ENCODE peak calls at places on chromosomes 2 and 18, in seven cellular contexts. U, V, P, O, T, X and L are unnamed samples.

GRCh38 chr2:185771396-185771795 is 32.8 kb downstream of the FSIP2 start:
- DNase-seq in X (no peak), T (no peak), P (no peak), U (no peak), O (no peak), V (no peak), L (no peak)

GRCh38 chr2:230975927-230976326 is 20.0 kb upstream of the SPATA3 start:
- DNase-seq in O (no peak), T (no peak), V (no peak), U (no peak), X (no peak), P (no peak), L (no peak)

GRCh38 chr2:223465793-223466192 is 136.4 kb downstream of the SCG2 start:
- DNase-seq in U (peak), X (peak), O (no peak), T (peak), P (no peak), V (no peak), L (peak)

GRCh38 chr2:218569038-218569431 is 396 bp downstream of the CNOT9 start:
- DNase-seq in X (peak), P (peak), U (peak), O (peak), V (peak), T (no peak), L (peak)

GRCh38 chr2:96072746-96073145 is 38.0 kb upstream of the GPAT2 start:
- DNase-seq in T (no peak), O (no peak), P (no peak), X (no peak), U (no peak), V (no peak), L (no peak)

GRCh38 chr2:134457765-134458202 is 203.9 kb downstream of the MGAT5 start:
- DNase-seq in U (no peak), X (no peak), O (no peak), P (no peak), T (no peak), V (no peak), L (no peak)

GRCh38 chr2:237944302-237944701 is 22.5 kb upstream of the UBE2F start:
- DNase-seq in X (no peak), P (no peak), V (peak), U (no peak), T (no peak), O (no peak), L (no peak)

GRCh38 chr2:199456383-199457146 is 1.2 kb downstream of the SATB2 start:
- DNase-seq in O (no peak), V (no peak), U (no peak), T (no peak), X (no peak), P (no peak), L (no peak)

GRCh38 chr2:192578780-192579179 is 384.0 kb upstream of the TMEFF2 start:
- DNase-seq in V (no peak), P (no peak), X (no peak), O (no peak), T (no peak), U (no peak), L (peak)

DNA sequence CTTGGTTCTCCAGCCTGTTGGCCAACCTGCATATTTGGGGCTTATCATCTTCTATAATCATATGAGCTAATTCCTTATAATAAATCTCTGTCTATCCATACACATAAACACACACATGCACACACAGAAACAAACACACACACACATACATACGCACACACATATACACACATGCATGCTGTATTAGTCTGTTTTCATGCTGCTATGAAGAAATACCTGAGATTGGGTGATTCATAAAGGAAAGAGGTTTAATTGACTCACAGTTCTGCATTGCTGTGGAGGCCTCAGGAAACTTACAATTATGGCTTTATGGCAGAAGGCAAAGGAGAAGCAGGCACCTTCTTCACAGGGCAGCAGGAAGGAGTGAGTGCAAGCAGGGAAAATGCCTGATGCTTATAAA is 707.4 kb upstream of the CDH2 start:
- DNase-seq in O (no peak), U (no peak), X (no peak), V (no peak), T (no peak), P (no peak), L (peak)
- TF ChIP-seq CTCF in O (no peak), U (no peak), X (no peak), V (no peak), T (no peak), P (no peak), L (no peak)

GRCh38 chr2:202592580-202592979 is 42.2 kb upstream of the FAM117B start:
- DNase-seq in T (no peak), V (no peak), X (no peak), U (peak), P (no peak), O (no peak), L (no peak)

GRCh38 chr2:202589582-202589949 is 45.2 kb upstream of the FAM117B start:
- DNase-seq in U (no peak), O (no peak), X (no peak), P (no peak), T (no peak), V (no peak), L (no peak)

GRCh38 chr2:202583709-202584219 is 51.0 kb upstream of the FAM117B start:
- DNase-seq in T (no peak), O (no peak), P (no peak), V (no peak), X (no peak), U (no peak), L (no peak)

GRCh38 chr2:202588647-202589581 is 45.9 kb upstream of the FAM117B start:
- DNase-seq in X (peak), U (peak), T (peak), P (peak), V (peak), O (peak), L (peak)
- H3K4me3 ChIP-seq in X (peak), U (peak), T (no peak), P (no peak), V (no peak), O (no peak), L (no peak)

DNA sequence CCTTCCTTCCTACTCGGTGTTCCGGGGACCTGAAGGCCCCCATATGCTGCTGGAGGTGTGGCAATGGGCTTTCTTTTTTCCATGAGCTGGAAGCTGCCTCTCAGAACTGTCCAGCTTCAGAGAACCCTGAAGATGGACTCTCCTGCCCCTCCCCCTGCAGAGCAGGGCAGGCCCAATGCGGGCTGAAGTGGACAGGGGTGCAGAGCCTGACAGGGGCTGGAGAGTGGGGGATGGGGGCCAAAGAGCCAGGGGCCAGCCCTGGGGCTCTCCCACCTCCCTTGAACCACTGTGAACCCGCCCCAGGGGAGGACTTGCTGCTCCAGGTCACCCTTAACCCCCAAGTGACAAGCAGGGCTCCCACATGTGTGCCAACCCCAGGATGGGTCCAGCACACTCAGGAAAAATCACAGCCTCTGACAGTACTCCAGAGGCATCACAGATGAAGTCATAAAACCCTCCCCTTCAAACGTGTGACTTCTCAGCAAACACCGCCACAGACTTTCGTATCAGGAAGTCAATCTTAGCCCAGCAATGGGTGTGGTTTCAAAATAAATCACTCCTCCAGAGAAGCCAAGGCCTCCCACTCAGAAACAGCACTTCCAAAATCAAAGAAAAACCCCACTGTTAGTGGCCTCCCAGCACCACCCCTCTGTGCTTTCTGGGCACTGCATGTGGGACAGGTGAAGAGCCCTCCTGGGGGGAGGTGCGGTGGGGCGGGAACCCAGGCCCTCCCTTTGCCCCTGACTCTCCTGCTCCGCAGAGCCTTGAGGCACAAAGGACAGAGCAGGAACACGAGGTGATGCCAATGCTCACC is 135.8 kb downstream of the HDAC4 start:
- DNase-seq in O (peak), X (peak), T (no peak), P (peak), U (no peak), V (peak), L (peak)
- TF ChIP-seq CTCF in O (no peak), X (no peak), T (no peak), P (peak), U (no peak), V (no peak), L (no peak)

GRCh38 chr2:30026091-30027055 is 105.0 kb upstream of the ALK start:
- DNase-seq in T (peak), P (no peak), U (peak), O (peak), V (peak), X (peak), L (peak)

GRCh38 chr2:30031184-30031583 is 109.8 kb upstream of the ALK start:
- DNase-seq in P (no peak), V (no peak), O (no peak), U (no peak), X (no peak), T (no peak), L (peak)

GRCh38 chr2:30029804-30030203 is 108.4 kb upstream of the ALK start:
- DNase-seq in P (no peak), O (no peak), X (no peak), U (no peak), V (no peak), T (no peak), L (no peak)

GRCh38 chr2:30034052-30034775 is 112.6 kb upstream of the YPEL5 start:
- DNase-seq in T (no peak), X (no peak), O (no peak), U (no peak), P (no peak), V (no peak), L (peak)

GRCh38 chr2:30030361-30030760 is 109.0 kb upstream of the ALK start:
- DNase-seq in O (no peak), U (no peak), X (no peak), V (no peak), T (no peak), P (no peak), L (peak)
- H3K4me3 ChIP-seq in O (no peak), U (no peak), X (no peak), V (no peak), T (no peak), P (no peak), L (no peak)

GRCh38 chr2:119144806-119145205 is 13.7 kb downstream of the C1QL2 start:
- DNase-seq in O (no peak), P (no peak), U (no peak), X (no peak), T (no peak), V (no peak), L (no peak)
- TF ChIP-seq CTCF in O (no peak), P (no peak), U (no peak), X (no peak), T (no peak), V (no peak), L (no peak)

GRCh38 chr2:149585317-149585885 is 2.2 kb downstream of the MMADHC start:
- DNase-seq in O (no peak), U (no peak), T (no peak), V (no peak), X (no peak), P (no peak), L (peak)
- H3K4me3 ChIP-seq in O (no peak), U (peak), T (no peak), V (no peak), X (no peak), P (no peak), L (peak)

DNA sequence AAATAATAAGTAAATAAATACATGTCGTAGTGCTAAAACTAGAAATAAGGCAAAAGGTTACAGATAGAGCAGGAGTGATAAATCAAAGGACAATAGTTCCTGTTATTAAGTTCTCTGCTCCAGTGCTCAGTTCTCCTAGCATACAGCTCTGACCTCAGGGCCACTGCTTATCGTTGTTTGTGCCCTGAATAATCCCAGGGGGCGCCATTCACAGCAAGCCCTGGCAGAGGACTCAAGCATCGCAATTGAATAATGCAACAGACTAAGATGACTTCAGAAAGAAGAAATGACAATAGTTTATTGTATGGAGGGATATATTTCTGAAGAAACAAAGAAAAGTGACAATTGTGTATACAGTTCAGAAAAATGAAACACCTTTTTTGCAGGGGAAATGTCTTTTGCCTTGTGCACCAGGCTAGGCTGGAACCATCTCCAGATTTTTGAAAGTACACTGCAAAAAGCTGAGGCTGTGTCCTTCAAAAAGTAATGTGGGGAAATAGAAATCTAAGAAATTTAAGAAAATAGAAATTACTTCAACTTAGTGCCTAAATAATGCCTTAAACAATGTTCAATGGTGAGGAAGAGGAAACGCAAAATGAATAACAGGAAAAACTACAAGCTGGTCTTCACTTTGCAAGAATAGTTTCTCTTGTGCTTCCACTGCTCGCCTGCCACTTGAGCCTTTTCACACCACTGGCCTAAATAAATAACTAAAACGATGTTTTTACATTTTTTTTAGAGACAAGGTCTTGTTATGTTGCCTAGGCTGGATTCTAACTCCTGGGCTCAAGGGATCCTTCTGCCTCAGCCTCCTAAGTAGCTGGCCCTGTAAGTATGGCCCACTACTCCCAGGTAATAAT is 19.0 kb upstream of the CCNYL1 start:
- DNase-seq in T (no peak), P (no peak), X (peak), V (peak), O (peak), U (peak), L (peak)
- TF ChIP-seq CTCF in T (peak), P (peak), X (peak), V (peak), O (peak), U (peak), L (peak)

DNA sequence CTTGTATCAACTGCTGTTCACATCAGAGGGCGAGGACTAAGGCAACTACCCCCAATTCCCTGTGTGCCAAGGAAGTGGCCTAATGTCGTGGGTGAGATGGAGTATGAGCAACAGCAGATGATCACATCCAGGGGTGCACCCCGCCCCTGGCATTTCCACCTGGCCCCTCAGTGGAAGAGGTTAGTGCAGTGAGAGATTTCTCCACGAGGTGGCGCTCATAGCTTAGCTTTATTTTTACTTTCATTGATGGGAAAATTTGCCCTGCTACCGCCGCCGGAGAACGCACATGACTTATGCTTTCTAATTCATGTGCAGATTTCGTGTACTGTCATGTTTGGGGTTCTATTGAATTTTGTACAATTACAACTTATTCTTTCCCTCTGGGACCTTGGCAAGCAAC is 470.6 kb upstream of the MEX3C start:
- DNase-seq in V (peak), O (peak), P (no peak), U (peak), X (peak), T (no peak), L (peak)
- H3K4me3 ChIP-seq in V (no peak), O (no peak), P (no peak), U (no peak), X (no peak), T (no peak), L (no peak)